ENCODE peak calls at places on chromosome 2, in four cellular contexts. A, S, I and T are unnamed samples.

GRCh38 chr2:205925373-205926337 is 160.3 kb downstream of the INO80D start:
- DNase-seq in A (peak; percentile 46), S (no peak), I (peak; percentile 38), T (peak; percentile 77)

GRCh38 chr2:240322231-240322955 is 113.1 kb upstream of the GPC1 start:
- DNase-seq in A (no peak), S (no peak), I (no peak), T (no peak)

GRCh38 chr2:143635302-143635701 is 506.1 kb downstream of the ARHGAP15 start:
- DNase-seq in A (no peak), S (no peak), I (no peak), T (no peak)

GRCh38 chr2:113754989-113755689 is 1.3 kb downstream of the SLC35F5 start:
- DNase-seq in A (no peak), S (no peak), I (peak; percentile 43), T (no peak)

GRCh38 chr2:130759906-130760753 is 4.8 kb downstream of the AMER3 start:
- DNase-seq in A (no peak), S (no peak), I (no peak), T (no peak)

GRCh38 chr2:96962567-96963203 is 23.7 kb downstream of the FAM178B start:
- DNase-seq in A (no peak), S (no peak), I (no peak), T (no peak)

GRCh38 chr2:55917713-55918390 is 5.7 kb downstream of the EFEMP1 start:
- DNase-seq in A (no peak), S (no peak), I (no peak), T (no peak)

GRCh38 chr2:53490659-53491058 is 276.9 kb upstream of the CHAC2 start:
- DNase-seq in A (no peak), S (no peak), I (no peak), T (no peak)

GRCh38 chr2:42810971-42811865 is 18.8 kb upstream of the HAAO start:
- DNase-seq in A (peak; percentile 21), S (no peak), I (peak; percentile 61), T (no peak)

GRCh38 chr2:28233070-28233718 is 159.5 kb upstream of the FOSL2 start:
- DNase-seq in A (no peak), S (no peak), I (peak; percentile 25), T (no peak)

GRCh38 chr2:216017365-216017764 is 4.0 kb upstream of the MREG start:
- DNase-seq in A (no peak), S (peak; percentile 68), I (no peak), T (no peak)

GRCh38 chr2:166961933-166962332 is 73.7 kb downstream of the XIRP2 start:
- DNase-seq in A (no peak), S (no peak), I (no peak), T (no peak)

GRCh38 chr2:198325359-198325758 is 521.0 kb downstream of the PLCL1 start:
- DNase-seq in A (no peak), S (no peak), I (no peak), T (no peak)

GRCh38 chr2:232483296-232483922 is 4.2 kb downstream of the ECEL1 start:
- DNase-seq in A (no peak), S (no peak), I (no peak), T (no peak)

GRCh38 chr2:117684919-117685318 is 129.6 kb upstream of the DDX18 start:
- DNase-seq in A (no peak), S (no peak), I (no peak), T (no peak)

GRCh38 chr2:64845273-64845905 is 143.8 kb upstream of the SLC1A4 start:
- DNase-seq in A (no peak), S (no peak), I (no peak), T (no peak)

GRCh38 chr2:214019229-214019972 is 391.5 kb upstream of the VWC2L start:
- DNase-seq in A (no peak), S (no peak), I (no peak), T (no peak)

GRCh38 chr2:86015699-86016098 is 90.0 kb downstream of the POLR1A start:
- DNase-seq in A (no peak), S (no peak), I (no peak), T (no peak)

GRCh38 chr2:86020984-86021383 is 84.7 kb downstream of the POLR1A start:
- DNase-seq in A (no peak), S (no peak), I (no peak), T (no peak)

GRCh38 chr2:86016581-86016980 is 89.1 kb downstream of the POLR1A start:
- DNase-seq in A (no peak), S (no peak), I (no peak), T (no peak)

GRCh38 chr2:86019121-86019520 is 86.6 kb downstream of the POLR1A start:
- DNase-seq in A (no peak), S (no peak), I (no peak), T (no peak)

DNA sequence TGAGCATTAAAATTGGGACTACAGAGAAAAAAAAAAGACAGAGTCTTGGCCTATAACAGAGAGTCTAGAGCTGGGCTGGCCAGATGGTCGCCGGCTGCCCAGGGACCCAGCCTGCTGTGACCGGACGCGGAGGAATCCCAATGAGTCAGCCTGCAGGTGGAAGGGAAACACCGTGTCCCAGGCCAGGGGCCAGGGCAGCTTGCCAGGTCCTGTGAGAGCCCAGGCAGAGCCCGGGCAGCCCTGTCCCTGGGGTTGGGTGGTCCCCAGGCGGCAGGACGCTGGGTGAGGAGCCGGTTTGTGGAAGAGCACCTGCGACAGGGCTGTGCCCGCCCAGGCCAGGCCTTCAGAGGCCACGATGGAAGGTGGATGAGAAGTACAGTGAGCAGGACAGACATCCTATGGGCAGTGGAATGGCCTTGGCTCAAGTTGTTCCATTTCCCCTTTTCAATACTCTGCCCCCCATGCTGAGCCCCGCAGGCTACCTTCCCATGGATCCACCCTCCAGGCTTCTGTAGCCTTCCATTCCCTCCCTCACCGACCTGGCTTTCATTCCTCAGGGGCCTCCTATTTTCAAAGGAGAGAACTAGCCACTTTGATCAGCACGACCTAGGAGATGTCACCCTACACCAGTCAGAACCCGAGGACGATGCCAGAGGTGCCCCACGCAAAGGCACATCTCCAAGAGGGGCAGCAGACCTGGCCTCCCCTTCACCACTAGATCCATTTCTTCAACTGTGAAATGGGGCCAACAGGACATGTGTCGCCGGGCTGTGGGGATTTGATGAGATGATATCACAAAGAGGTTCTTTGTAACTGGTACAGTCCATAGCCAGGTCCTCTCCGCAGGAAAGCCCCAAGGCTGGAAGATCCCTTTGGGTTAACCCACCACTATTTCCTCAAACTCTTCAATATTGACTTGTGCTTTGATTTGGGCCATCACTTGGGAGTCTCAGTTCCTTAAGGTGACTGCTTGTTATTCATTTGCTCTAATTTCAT is 87.5 kb downstream of the POLR1A start:
- DNase-seq in A (no peak), S (no peak), I (no peak), T (no peak)
- TF ChIP-seq ZNF274 in A (no peak), S (no peak), I (no peak), T (no peak)

GRCh38 chr2:77508511-77508910 is 13.7 kb downstream of the LRRTM4 start:
- DNase-seq in A (no peak), S (no peak), I (no peak), T (no peak)
- H3K9ac ChIP-seq in A (no peak overlapping the region), S (no peak overlapping the region), I (no peak overlapping the region), T (no peak overlapping the region)

GRCh38 chr2:101736861-101737291 is 39.4 kb downstream of the MAP4K4 start:
- DNase-seq in A (no peak), S (no peak), I (no peak), T (no peak)
- TF ChIP-seq SUZ12 in A (no peak), S (no peak), I (no peak), T (no peak)

DNA sequence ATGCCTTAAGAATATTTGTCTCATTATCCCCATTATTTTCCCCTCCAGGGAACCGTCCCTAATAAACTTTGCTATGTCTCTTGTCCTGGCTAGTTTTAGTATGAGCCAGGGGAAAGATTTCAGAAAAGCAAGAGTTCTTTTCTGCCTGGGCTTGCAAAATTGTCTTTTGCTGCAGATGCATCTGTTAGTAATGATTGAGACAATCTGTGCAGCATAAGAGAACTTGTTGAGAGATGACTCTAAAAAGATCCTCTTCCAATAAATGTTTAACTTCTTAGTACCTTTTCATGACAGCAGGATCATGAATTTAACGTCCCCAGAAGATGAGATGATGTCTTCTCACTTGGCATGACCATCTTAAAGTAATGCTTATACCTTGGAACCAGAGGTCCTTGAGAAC is 172.5 kb upstream of the CREB1 start:
- DNase-seq in A (no peak), S (no peak), I (no peak), T (no peak)
- TF ChIP-seq ZNF274 in A (no peak), S (no peak), I (no peak), T (no peak)